ENCODE peak calls at places on chromosomes 12 and 14, in six cellular contexts. One of them, this sample, is unnamed. For H3K4me1, the result is how much of the 10 kb centered on the place peaks cover.

GRCh38 chr12:84811291-84811690 is 101.3 kb downstream of the SLC6A15 start:
- DNase-seq in fibroblast of lung: no peak
- DNase-seq in hepatocyte: no peak
- DNase-seq in astrocyte: peak
- DNase-seq in MM.1S: no peak
- DNase-seq in SK-N-SH: no peak
- DNase-seq in this sample: no peak

GRCh38 chr14:99724196-99724891 is 40.2 kb downstream of the CYP46A1 start:
- DNase-seq in fibroblast of lung: no peak
- DNase-seq in hepatocyte: no peak
- DNase-seq in astrocyte: no peak
- DNase-seq in MM.1S: no peak
- DNase-seq in SK-N-SH: no peak
- DNase-seq in this sample: no peak

GRCh38 chr12:131869871-131870418 is 24.5 kb upstream of the ULK1 start:
- DNase-seq in fibroblast of lung: peak
- DNase-seq in hepatocyte: no peak
- DNase-seq in astrocyte: peak
- DNase-seq in MM.1S: no peak
- DNase-seq in SK-N-SH: peak
- DNase-seq in this sample: peak

GRCh38 chr12:117365072-117365616 is 3.7 kb upstream of the NOS1 start:
- DNase-seq in fibroblast of lung: no peak
- DNase-seq in hepatocyte: no peak
- DNase-seq in astrocyte: no peak
- DNase-seq in MM.1S: no peak
- DNase-seq in SK-N-SH: peak
- DNase-seq in this sample: no peak

GRCh38 chr14:104887623-104888488 is 22.8 kb downstream of the CEP170B start:
- DNase-seq in fibroblast of lung: no peak
- DNase-seq in hepatocyte: no peak
- DNase-seq in astrocyte: no peak
- DNase-seq in MM.1S: no peak
- DNase-seq in SK-N-SH: no peak
- DNase-seq in this sample: no peak

GRCh38 chr12:78359530-78359929 is 505.0 kb upstream of the SYT1 start:
- DNase-seq in fibroblast of lung: peak
- DNase-seq in hepatocyte: no peak
- DNase-seq in astrocyte: peak
- DNase-seq in MM.1S: no peak
- DNase-seq in SK-N-SH: no peak
- DNase-seq in this sample: no peak

GRCh38 chr12:8499616-8500015 is 13.7 kb upstream of the CLEC4D start:
- DNase-seq in fibroblast of lung: no peak
- DNase-seq in hepatocyte: no peak
- DNase-seq in astrocyte: no peak
- DNase-seq in MM.1S: no peak
- DNase-seq in SK-N-SH: no peak
- DNase-seq in this sample: no peak

GRCh38 chr14:59333668-59334067 is 131.5 kb downstream of the GPR135 start:
- DNase-seq in fibroblast of lung: peak
- DNase-seq in hepatocyte: peak
- DNase-seq in astrocyte: peak
- DNase-seq in MM.1S: no peak
- DNase-seq in SK-N-SH: no peak
- DNase-seq in this sample: peak

GRCh38 chr12:76020281-76020680 is 11.3 kb downstream of the PHLDA1 start:
- DNase-seq in fibroblast of lung: peak
- DNase-seq in hepatocyte: no peak
- DNase-seq in astrocyte: peak
- DNase-seq in MM.1S: no peak
- DNase-seq in SK-N-SH: no peak
- DNase-seq in this sample: peak

GRCh38 chr12:1836241-1836803 is 16.0 kb downstream of the LRTM2 start:
- DNase-seq in fibroblast of lung: no peak
- DNase-seq in hepatocyte: no peak
- DNase-seq in astrocyte: no peak
- DNase-seq in MM.1S: no peak
- DNase-seq in SK-N-SH: peak
- DNase-seq in this sample: no peak

GRCh38 chr12:52195065-52195730 is 3.4 kb upstream of the KRT80 start:
- DNase-seq in fibroblast of lung: no peak
- DNase-seq in hepatocyte: peak
- DNase-seq in astrocyte: peak
- DNase-seq in MM.1S: no peak
- DNase-seq in SK-N-SH: no peak
- DNase-seq in this sample: no peak

GRCh38 chr12:78885466-78885865 is 20.9 kb downstream of the SYT1 start:
- DNase-seq in fibroblast of lung: no peak
- DNase-seq in hepatocyte: no peak
- DNase-seq in astrocyte: peak
- DNase-seq in MM.1S: peak
- DNase-seq in SK-N-SH: no peak
- DNase-seq in this sample: no peak

GRCh38 chr12:54304187-54304810 is 3.5 kb upstream of the NFE2 start:
- DNase-seq in fibroblast of lung: peak
- DNase-seq in hepatocyte: peak
- DNase-seq in astrocyte: peak
- DNase-seq in MM.1S: no peak
- DNase-seq in SK-N-SH: no peak
- DNase-seq in this sample: peak

GRCh38 chr14:77302926-77303325 is 17.8 kb downstream of the POMT2 start:
- DNase-seq in fibroblast of lung: peak
- DNase-seq in hepatocyte: peak
- DNase-seq in astrocyte: peak
- DNase-seq in MM.1S: no peak
- DNase-seq in SK-N-SH: no peak
- DNase-seq in this sample: peak

GRCh38 chr14:67831122-67831521 is 11.5 kb downstream of the RAD51B start:
- DNase-seq in fibroblast of lung: no peak
- DNase-seq in hepatocyte: no peak
- DNase-seq in astrocyte: no peak
- DNase-seq in MM.1S: no peak
- DNase-seq in SK-N-SH: no peak
- DNase-seq in this sample: no peak

GRCh38 chr12:6235499-6235898 is 35.3 kb downstream of the CD9 start:
- DNase-seq in fibroblast of lung: no peak
- DNase-seq in hepatocyte: peak
- DNase-seq in astrocyte: no peak
- DNase-seq in MM.1S: peak
- DNase-seq in SK-N-SH: no peak
- DNase-seq in this sample: no peak

GRCh38 chr12:117091758-117092510 is 7.3 kb downstream of the TESC start:
- DNase-seq in fibroblast of lung: no peak
- DNase-seq in hepatocyte: no peak
- DNase-seq in astrocyte: no peak
- DNase-seq in MM.1S: no peak
- DNase-seq in SK-N-SH: no peak
- DNase-seq in this sample: no peak

GRCh38 chr14:32205554-32205953 is 2.5 kb upstream of the RNU6-8 start:
- DNase-seq in fibroblast of lung: no peak
- DNase-seq in hepatocyte: no peak
- DNase-seq in astrocyte: no peak
- DNase-seq in MM.1S: no peak
- DNase-seq in SK-N-SH: no peak
- DNase-seq in this sample: no peak

GRCh38 chr14:92135269-92135668 is 13.5 kb downstream of the CPSF2 start:
- DNase-seq in fibroblast of lung: peak
- DNase-seq in hepatocyte: peak
- DNase-seq in astrocyte: peak
- DNase-seq in MM.1S: no peak
- DNase-seq in SK-N-SH: peak
- DNase-seq in this sample: peak

GRCh38 chr12:124544311-124544970 is 23.0 kb downstream of the NCOR2 start:
- DNase-seq in fibroblast of lung: no peak
- DNase-seq in hepatocyte: no peak
- DNase-seq in astrocyte: no peak
- DNase-seq in MM.1S: no peak
- DNase-seq in SK-N-SH: peak
- DNase-seq in this sample: no peak

GRCh38 chr14:56137842-56138241 is 19.6 kb downstream of the PELI2 start:
- DNase-seq in fibroblast of lung: no peak
- DNase-seq in hepatocyte: no peak
- DNase-seq in astrocyte: no peak
- DNase-seq in MM.1S: no peak
- DNase-seq in SK-N-SH: no peak
- DNase-seq in this sample: no peak

GRCh38 chr14:76768671-76769500 is 7.6 kb downstream of the VASH1 start:
- DNase-seq in fibroblast of lung: no peak
- DNase-seq in hepatocyte: no peak
- DNase-seq in astrocyte: no peak
- DNase-seq in MM.1S: no peak
- DNase-seq in SK-N-SH: no peak
- DNase-seq in this sample: no peak

GRCh38 chr14:69675877-69676416 is 64.6 kb downstream of the SUSD6 start:
- DNase-seq in fibroblast of lung: no peak
- DNase-seq in hepatocyte: no peak
- DNase-seq in astrocyte: no peak
- DNase-seq in MM.1S: no peak
- DNase-seq in SK-N-SH: no peak
- DNase-seq in this sample: no peak

GRCh38 chr12:63820427-63820826 is 24.1 kb upstream of the SRGAP1 start:
- DNase-seq in fibroblast of lung: no peak
- DNase-seq in hepatocyte: no peak
- DNase-seq in astrocyte: no peak
- DNase-seq in MM.1S: no peak
- DNase-seq in SK-N-SH: no peak
- DNase-seq in this sample: no peak

GRCh38 chr12:2273288-2273687 is 220.5 kb downstream of the CACNA1C start:
- DNase-seq in fibroblast of lung: peak
- DNase-seq in hepatocyte: no peak
- DNase-seq in astrocyte: peak
- DNase-seq in MM.1S: no peak
- DNase-seq in SK-N-SH: no peak
- DNase-seq in this sample: no peak

DNA sequence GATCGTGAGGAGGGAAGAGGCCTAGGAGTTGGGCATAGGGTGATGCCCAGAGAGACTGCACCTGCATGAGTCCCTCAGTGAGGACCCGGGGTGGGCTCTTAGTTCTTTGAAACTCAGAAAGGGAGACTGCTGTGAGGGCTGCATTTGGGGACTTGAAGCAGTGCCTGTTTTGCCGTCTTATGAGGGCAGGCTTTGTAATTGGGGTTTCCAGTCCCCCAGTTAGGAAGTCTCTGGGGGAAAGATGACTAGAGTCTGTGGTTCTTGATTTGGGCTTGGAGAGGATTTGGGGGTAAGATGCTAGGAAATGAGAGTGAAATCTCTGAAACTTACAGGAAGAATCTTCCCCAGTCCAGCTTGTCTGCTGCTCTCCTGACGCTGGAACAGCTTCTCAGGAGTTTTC is 99.6 kb downstream of the ARF6 start:
- DNase-seq in fibroblast of lung: no peak
- DNase-seq in hepatocyte: no peak
- DNase-seq in astrocyte: no peak
- DNase-seq in MM.1S: no peak
- DNase-seq in SK-N-SH: no peak
- DNase-seq in this sample: no peak
- H3K4me1 ChIP-seq in fibroblast of lung: under half
- H3K4me1 ChIP-seq in hepatocyte: under half
- H3K4me1 ChIP-seq in astrocyte: under half
- H3K4me1 ChIP-seq in MM.1S: under half
- H3K4me1 ChIP-seq in SK-N-SH: under half
- H3K4me1 ChIP-seq in this sample: under half

GRCh38 chr12:122399592-122400373 is 22.7 kb downstream of the CLIP1 start:
- DNase-seq in fibroblast of lung: peak
- DNase-seq in hepatocyte: peak
- DNase-seq in astrocyte: peak
- DNase-seq in MM.1S: peak
- DNase-seq in SK-N-SH: peak
- DNase-seq in this sample: peak
- H2AFZ ChIP-seq in fibroblast of lung: no peak
- H2AFZ ChIP-seq in hepatocyte: peak
- H2AFZ ChIP-seq in astrocyte: no peak
- H2AFZ ChIP-seq in MM.1S: no peak
- H2AFZ ChIP-seq in SK-N-SH: no peak
- H2AFZ ChIP-seq in this sample: peak

GRCh38 chr12:5013206-5013830 is 30.4 kb upstream of the KCNA5 start:
- DNase-seq in fibroblast of lung: peak
- DNase-seq in hepatocyte: no peak
- DNase-seq in astrocyte: peak
- DNase-seq in MM.1S: no peak
- DNase-seq in SK-N-SH: no peak
- DNase-seq in this sample: peak

GRCh38 chr12:5012337-5012736 is 31.3 kb upstream of the KCNA5 start:
- DNase-seq in fibroblast of lung: no peak
- DNase-seq in hepatocyte: no peak
- DNase-seq in astrocyte: no peak
- DNase-seq in MM.1S: no peak
- DNase-seq in SK-N-SH: no peak
- DNase-seq in this sample: no peak

GRCh38 chr12:5015711-5016492 is 27.8 kb upstream of the KCNA5 start:
- DNase-seq in fibroblast of lung: no peak
- DNase-seq in hepatocyte: no peak
- DNase-seq in astrocyte: no peak
- DNase-seq in MM.1S: no peak
- DNase-seq in SK-N-SH: no peak
- DNase-seq in this sample: no peak

GRCh38 chr12:5017638-5018348 is 25.9 kb upstream of the KCNA5 start:
- DNase-seq in fibroblast of lung: no peak
- DNase-seq in hepatocyte: no peak
- DNase-seq in astrocyte: no peak
- DNase-seq in MM.1S: no peak
- DNase-seq in SK-N-SH: no peak
- DNase-seq in this sample: no peak

GRCh38 chr12:5014269-5014668 is 29.4 kb upstream of the KCNA5 start:
- DNase-seq in fibroblast of lung: peak
- DNase-seq in hepatocyte: no peak
- DNase-seq in astrocyte: no peak
- DNase-seq in MM.1S: no peak
- DNase-seq in SK-N-SH: no peak
- DNase-seq in this sample: no peak
- H3K4me1 ChIP-seq in fibroblast of lung: under half
- H3K4me1 ChIP-seq in hepatocyte: under half
- H3K4me1 ChIP-seq in astrocyte: under half
- H3K4me1 ChIP-seq in MM.1S: under half
- H3K4me1 ChIP-seq in SK-N-SH: under half
- H3K4me1 ChIP-seq in this sample: under half

GRCh38 chr12:42309996-42310395 is 15.9 kb downstream of the ZCRB1 start:
- DNase-seq in fibroblast of lung: no peak
- DNase-seq in hepatocyte: no peak
- DNase-seq in astrocyte: no peak
- DNase-seq in MM.1S: no peak
- DNase-seq in SK-N-SH: no peak
- DNase-seq in this sample: no peak

GRCh38 chr12:42308390-42308789 is 17.5 kb downstream of the ZCRB1 start:
- DNase-seq in fibroblast of lung: no peak
- DNase-seq in hepatocyte: no peak
- DNase-seq in astrocyte: no peak
- DNase-seq in MM.1S: no peak
- DNase-seq in SK-N-SH: no peak
- DNase-seq in this sample: no peak

DNA sequence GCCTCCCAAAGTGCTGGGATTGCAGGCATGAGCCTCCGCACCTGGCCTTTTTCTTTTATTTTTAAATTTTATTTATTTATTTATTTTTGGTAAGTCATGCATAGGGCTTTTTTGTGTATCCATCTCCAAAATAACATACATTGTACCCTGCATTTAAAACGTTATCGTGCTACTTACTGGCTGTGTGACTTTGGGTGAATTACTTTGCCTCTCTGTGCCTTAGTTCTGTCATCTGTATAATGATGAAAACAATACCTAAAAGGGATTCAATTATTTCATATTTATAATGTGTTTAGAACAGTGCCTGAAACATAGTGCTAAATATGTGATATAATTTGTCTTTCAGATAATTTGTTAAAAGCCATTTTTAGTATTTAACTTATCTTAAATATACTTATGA is 19.6 kb downstream of the ZCRB1 start:
- DNase-seq in fibroblast of lung: no peak
- DNase-seq in hepatocyte: no peak
- DNase-seq in astrocyte: no peak
- DNase-seq in MM.1S: no peak
- DNase-seq in SK-N-SH: no peak
- DNase-seq in this sample: no peak
- H2AFZ ChIP-seq in fibroblast of lung: no peak
- H2AFZ ChIP-seq in hepatocyte: no peak
- H2AFZ ChIP-seq in astrocyte: no peak
- H2AFZ ChIP-seq in MM.1S: no peak
- H2AFZ ChIP-seq in SK-N-SH: no peak
- H2AFZ ChIP-seq in this sample: no peak

This sample was measured in mammary epithelial cell.